ENCODE peak calls at places on chromosome 19, in eight cellular contexts. S, I, L, B, K, V, G and Y are unnamed samples.

GRCh38 chr19:2079076-2079864 is 16.9 kb downstream of the MOB3A start:
- DNase-seq in S (no peak), I (no peak), L (no peak), B (no peak), K (no peak), V (no peak), G (no peak), Y (no peak)

GRCh38 chr19:10603084-10603872 is 16.2 kb upstream of the AP1M2 start:
- DNase-seq in S (peak), I (no peak), L (no peak), B (peak), K (no peak), V (no peak), G (peak), Y (peak)

GRCh38 chr19:33905937-33906577 is 109.4 kb downstream of the KCTD15 start:
- DNase-seq in S (no peak), I (peak), L (peak), B (peak), K (peak), V (peak), G (peak), Y (peak)

GRCh38 chr19:51570962-51571575 is at the start of gene ZNF175:
- DNase-seq in S (peak), I (peak), L (peak), B (peak), K (peak), V (peak), G (peak), Y (peak)

GRCh38 chr19:2475018-2475701 is 767 bp upstream of the GADD45B start:
- DNase-seq in S (peak), I (no peak), L (peak), B (peak), K (no peak), V (no peak), G (peak), Y (peak)

GRCh38 chr19:38849746-38850230 is at the start of gene HNRNPL:
- DNase-seq in S (no peak), I (no peak), L (no peak), B (no peak), K (peak), V (peak), G (peak), Y (peak)

GRCh38 chr19:13072206-13072898 is 30.3 kb downstream of the LYL1 start:
- DNase-seq in S (no peak), I (no peak), L (no peak), B (no peak), K (no peak), V (no peak), G (no peak), Y (no peak)

GRCh38 chr19:13234518-13234917 is 84.3 kb downstream of the IER2 start:
- DNase-seq in S (peak), I (peak), L (no peak), B (peak), K (no peak), V (no peak), G (peak), Y (peak)

GRCh38 chr19:18191640-18192062 is 1.4 kb upstream of the MPV17L2 start:
- DNase-seq in S (no peak), I (no peak), L (peak), B (no peak), K (no peak), V (no peak), G (no peak), Y (no peak)

GRCh38 chr19:16594131-16594586 is 21.9 kb upstream of the SLC35E1 start:
- DNase-seq in S (peak), I (no peak), L (no peak), B (no peak), K (no peak), V (no peak), G (no peak), Y (peak)

GRCh38 chr19:11064831-11065303 is 24.4 kb upstream of the LDLR start:
- DNase-seq in S (no peak), I (peak), L (no peak), B (no peak), K (no peak), V (no peak), G (no peak), Y (no peak)

GRCh38 chr19:12162513-12162881 is 399 bp upstream of the ZNF136 start:
- DNase-seq in S (no peak), I (no peak), L (no peak), B (no peak), K (no peak), V (no peak), G (no peak), Y (no peak)

GRCh38 chr19:52748336-52748950 is 13.6 kb upstream of the ZNF611 start:
- DNase-seq in S (peak), I (no peak), L (peak), B (no peak), K (no peak), V (peak), G (no peak), Y (no peak)

GRCh38 chr19:42693760-42694350 is 46.4 kb downstream of the PSG3 start:
- DNase-seq in S (peak), I (peak), L (peak), B (no peak), K (no peak), V (peak), G (no peak), Y (peak)

GRCh38 chr19:6267552-6268381 is 12.0 kb downstream of the MLLT1 start:
- DNase-seq in S (no peak), I (no peak), L (no peak), B (no peak), K (no peak), V (no peak), G (no peak), Y (no peak)

GRCh38 chr19:51140441-51140840 is 1.7 kb upstream of the SIGLEC7 start:
- DNase-seq in S (no peak), I (no peak), L (no peak), B (no peak), K (no peak), V (no peak), G (no peak), Y (no peak)

GRCh38 chr19:35269425-35270117 is 809 bp downstream of the USF2 start:
- DNase-seq in S (peak), I (peak), L (peak), B (peak), K (peak), V (peak), G (peak), Y (peak)

GRCh38 chr19:29119582-29119981 is 93.4 kb downstream of the UQCRFS1 start:
- DNase-seq in S (peak), I (no peak), L (no peak), B (no peak), K (peak), V (peak), G (peak), Y (no peak)
- TF ChIP-seq CTCF in S (peak), I (no peak), L (no peak), B (no peak), K (peak), V (peak), G (peak), Y (no peak)

GRCh38 chr19:28883241-28883693 is 329.7 kb downstream of the UQCRFS1 start:
- DNase-seq in S (no peak), I (no peak), L (no peak), B (no peak), K (no peak), V (no peak), G (no peak), Y (no peak)

GRCh38 chr19:28880735-28881401 is 332.1 kb downstream of the UQCRFS1 start:
- DNase-seq in S (no peak), I (no peak), L (no peak), B (no peak), K (no peak), V (no peak), G (no peak), Y (no peak)

GRCh38 chr19:28878862-28879566 is 333.9 kb downstream of the UQCRFS1 start:
- DNase-seq in S (peak), I (peak), L (peak), B (peak), K (peak), V (peak), G (peak), Y (peak)

GRCh38 chr19:28882818-28883217 is 330.1 kb downstream of the UQCRFS1 start:
- DNase-seq in S (no peak), I (no peak), L (no peak), B (no peak), K (no peak), V (no peak), G (no peak), Y (no peak)

DNA sequence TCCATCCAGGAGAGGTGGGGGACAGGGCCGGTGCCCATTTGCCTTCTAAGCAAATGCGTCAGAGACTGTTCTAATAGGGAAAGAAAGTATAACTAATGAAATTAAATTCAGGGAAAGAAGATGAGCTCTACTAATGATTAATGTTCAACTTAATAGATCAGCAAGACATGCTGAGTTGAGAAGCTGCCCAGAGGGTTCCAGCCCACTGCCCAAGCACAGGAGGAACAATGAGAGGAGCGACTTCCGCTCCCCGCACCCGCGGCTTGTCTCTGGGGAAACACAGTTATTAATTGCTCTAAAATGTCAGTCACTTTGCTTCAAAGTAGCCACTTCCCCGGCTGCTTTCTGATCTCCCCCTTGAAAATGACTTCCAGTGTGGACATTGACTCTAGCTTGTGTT is 331.3 kb downstream of the UQCRFS1 start:
- DNase-seq in S (peak), I (no peak), L (no peak), B (no peak), K (no peak), V (no peak), G (peak), Y (no peak)
- TF ChIP-seq CTCF in S (no peak), I (no peak), L (no peak), B (no peak), K (no peak), V (no peak), G (no peak), Y (no peak)

GRCh38 chr19:742540-743075 is 8.3 kb upstream of the MISP start:
- DNase-seq in S (no peak), I (no peak), L (no peak), B (no peak), K (no peak), V (no peak), G (no peak), Y (no peak)

GRCh38 chr19:738509-739128 is 12.3 kb upstream of the MISP start:
- DNase-seq in S (no peak), I (no peak), L (no peak), B (no peak), K (no peak), V (no peak), G (no peak), Y (no peak)

GRCh38 chr19:741506-742131 is 9.3 kb upstream of the MISP start:
- DNase-seq in S (peak), I (peak), L (no peak), B (no peak), K (no peak), V (peak), G (no peak), Y (peak)

GRCh38 chr19:737591-738093 is 13.3 kb upstream of the MISP start:
- DNase-seq in S (peak), I (peak), L (no peak), B (no peak), K (peak), V (peak), G (peak), Y (peak)

DNA sequence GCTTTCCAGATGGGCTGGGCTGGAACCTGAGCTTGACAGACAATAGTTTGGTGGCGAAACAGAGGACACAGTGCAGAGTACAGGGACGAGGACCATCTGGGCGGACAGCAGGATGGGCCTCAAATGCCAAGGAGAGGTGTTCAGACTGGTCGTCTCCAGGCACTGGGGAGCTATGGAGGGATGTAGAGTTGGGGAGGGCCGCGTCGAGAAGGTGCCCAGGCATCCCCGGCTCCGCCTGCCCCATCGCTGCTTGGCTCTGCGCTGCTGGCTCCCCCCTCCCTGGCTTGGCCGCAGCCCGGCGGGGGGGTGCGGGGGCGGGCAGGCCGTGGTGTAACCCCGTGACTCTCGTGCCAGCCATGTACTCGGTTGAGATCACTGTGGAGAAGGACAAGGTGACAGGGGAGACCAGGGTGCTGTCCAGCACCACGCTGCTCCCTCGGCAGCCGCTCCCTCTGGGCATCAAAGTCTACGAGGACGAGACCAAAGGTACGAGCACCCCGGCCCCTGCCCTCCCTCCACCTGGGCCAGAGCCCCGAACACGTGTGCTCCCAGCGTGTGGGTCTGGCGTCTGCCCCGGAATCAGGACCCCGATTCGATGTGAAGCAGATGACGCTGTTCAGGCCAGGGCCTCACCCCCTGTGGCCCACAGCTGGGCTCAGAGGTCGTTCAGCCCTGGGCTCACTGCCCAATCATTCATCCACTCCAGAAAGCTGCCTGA is 10.8 kb upstream of the MISP start:
- DNase-seq in S (no peak), I (no peak), L (no peak), B (no peak), K (no peak), V (no peak), G (no peak), Y (no peak)
- TF ChIP-seq CTCF in S (no peak), I (no peak), L (no peak), B (no peak), K (no peak), V (no peak), G (no peak), Y (no peak)

DNA sequence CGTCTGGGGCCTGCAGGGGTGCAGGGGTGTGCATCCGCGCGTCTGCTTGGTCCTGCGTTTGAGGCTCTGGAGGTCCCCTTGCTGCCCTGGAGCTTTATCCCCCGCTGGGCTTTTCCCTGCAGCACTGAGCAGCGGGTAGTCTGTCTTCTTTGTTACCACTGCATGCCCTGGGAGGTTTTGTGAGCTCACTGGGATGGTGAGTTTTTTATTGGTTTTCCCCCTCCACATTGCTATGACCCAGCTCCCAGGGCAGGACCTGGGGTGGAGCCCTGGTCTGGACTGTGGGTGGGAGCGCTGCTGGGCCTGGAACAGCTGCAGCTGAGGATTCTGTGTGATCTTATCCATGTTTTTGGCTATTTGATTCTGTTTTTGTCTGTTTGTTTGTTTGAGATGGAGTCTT is 2.8 kb upstream of the ZNF628 start:
- DNase-seq in S (no peak), I (no peak), L (no peak), B (no peak), K (no peak), V (no peak), G (no peak), Y (no peak)
- TF ChIP-seq CTCF in S (no peak), I (no peak), L (no peak), B (no peak), K (no peak), V (no peak), G (no peak), Y (no peak)

DNA sequence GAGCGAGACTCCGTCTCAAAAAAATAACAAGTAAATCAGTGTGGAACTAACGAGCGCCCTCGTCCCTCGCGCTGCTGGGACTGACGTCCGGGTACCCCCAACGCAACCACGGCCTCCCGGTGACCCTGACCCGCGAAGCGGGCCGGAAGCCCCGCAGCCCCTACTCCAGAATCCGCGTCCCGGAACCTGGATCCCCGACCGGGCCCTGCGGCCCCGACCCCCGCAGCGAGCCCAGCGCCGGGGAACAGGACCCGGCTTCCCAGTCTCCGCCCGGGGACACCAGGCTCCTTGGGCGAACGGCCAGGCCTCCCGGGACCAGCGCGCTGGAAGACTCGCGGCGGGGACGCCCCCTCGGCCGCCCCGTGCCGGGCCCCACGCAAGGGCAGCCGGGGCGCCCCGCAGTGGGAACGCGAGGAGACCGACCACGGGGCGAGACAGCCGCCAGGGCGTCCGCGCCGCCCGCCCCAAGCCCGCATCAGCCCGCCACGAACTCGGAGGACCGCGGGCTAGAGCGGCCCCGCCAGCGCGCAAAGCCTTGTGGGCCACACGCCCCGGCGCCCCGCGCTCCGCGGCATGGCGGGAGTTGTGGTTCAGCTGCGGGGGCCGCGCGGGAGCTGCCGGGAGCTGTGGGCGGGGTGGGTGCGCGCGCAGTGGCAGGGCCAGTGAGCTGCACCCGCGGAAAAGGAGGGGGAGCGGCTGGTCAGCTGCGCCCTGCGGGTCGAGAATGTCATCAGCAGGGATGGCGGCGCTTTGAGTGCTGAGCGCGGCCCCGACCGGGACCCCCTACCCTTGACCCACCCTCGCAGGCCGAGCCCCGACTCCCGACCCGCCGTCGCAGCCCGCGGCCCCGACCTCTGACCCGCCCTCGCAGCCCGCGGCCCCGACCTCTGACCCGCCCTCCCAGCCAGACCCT is 7.5 kb upstream of the MADCAM1 start:
- DNase-seq in S (peak), I (peak), L (peak), B (peak), K (peak), V (peak), G (peak), Y (peak)
- TF ChIP-seq CTCF in S (no peak), I (no peak), L (no peak), B (no peak), K (no peak), V (peak), G (no peak), Y (no peak)